ENCODE peak calls at places on chromosomes 6 and 20, in ten cellular contexts. Z is left cardiac atrium, K is neural crest cell, J is aorta, S is stromal cell of bone marrow, D is AG08395, U is dermis blood vessel endothelial cell, Q is epithelial cell of esophagus, F is IMR-90, G is iPS-NIHi11. W is an unnamed sample.

GRCh38 chr6:33375143-33375649 is 16.4 kb upstream of the KIFC1 start:
- DNase-seq in K (no peak), Q (peak; percentile 82), G (no peak), Z (peak; percentile 83), S (peak; percentile 91), J (no peak), F (peak; percentile 84), D (peak; percentile 38), U (peak; percentile 42), W (peak; percentile 38)

GRCh38 chr6:143400258-143401059 is 50.0 kb downstream of the ADAT2 start:
- DNase-seq in F (no peak), S (no peak), Q (peak; percentile 46), K (no peak), D (no peak), Z (peak; percentile 45), G (no peak), J (no peak), U (peak; percentile 13), W (peak; percentile 65)

GRCh38 chr6:75205776-75206334 is at the start of gene COL12A1:
- DNase-seq in S (peak; percentile 94), D (peak; percentile 96), F (peak; percentile 100), J (peak; percentile 99), Z (peak; percentile 92), K (peak; percentile 56), Q (peak; percentile 99), G (peak; percentile 80), U (peak; percentile 64), W (no peak)

GRCh38 chr20:60921021-60921622 is 330.9 kb upstream of the CDH4 start:
- DNase-seq in G (no peak), J (no peak), Q (no peak), Z (peak; percentile 47), S (no peak), F (peak; percentile 8), K (peak; percentile 65), U (peak; percentile 1), D (peak; percentile 8), W (no peak)

GRCh38 chr6:11097476-11097875 is 3.8 kb downstream of the SMIM13 start:
- DNase-seq in D (no peak), Q (no peak), G (no peak), S (no peak), Z (no peak), K (no peak), J (no peak), F (no peak), U (no peak), W (no peak)

GRCh38 chr6:24520929-24521546 is 26.3 kb downstream of the ALDH5A1 start:
- DNase-seq in F (peak; percentile 19), Q (peak; percentile 51), S (peak; percentile 18), K (peak; percentile 40), J (peak; percentile 84), D (peak; percentile 65), Z (peak; percentile 54), G (peak; percentile 75), U (peak; percentile 53), W (peak; percentile 61)

GRCh38 chr20:24918579-24919566 is 30.2 kb upstream of the CST7 start:
- DNase-seq in G (no peak), D (no peak), U (no peak), S (no peak), K (no peak), Q (no peak), J (no peak), F (no peak), Z (no peak), W (no peak)

GRCh38 chr6:25411316-25411961 is 132.3 kb downstream of the CARMIL1 start:
- DNase-seq in F (no peak), G (no peak), J (no peak), D (no peak), Z (no peak), S (no peak), U (no peak), Q (no peak), K (no peak), W (no peak)

GRCh38 chr6:8831366-8832152 is 396.2 kb upstream of the SLC35B3 start:
- DNase-seq in Q (no peak), F (no peak), G (no peak), D (no peak), Z (no peak), S (no peak), U (no peak), J (no peak), K (no peak), W (no peak)

GRCh38 chr20:63071541-63072181 is 64.9 kb upstream of the BHLHE23 start:
- DNase-seq in Z (peak; percentile 17), Q (peak; percentile 54), G (peak; percentile 84), F (peak; percentile 81), U (peak; percentile 23), J (peak; percentile 59), K (peak; percentile 37), D (peak; percentile 81), S (peak; percentile 26), W (no peak)

GRCh38 chr6:139337830-139338229 is 36.6 kb downstream of the CITED2 start:
- DNase-seq in F (no peak), G (no peak), D (no peak), Z (peak; percentile 38), J (no peak), S (no peak), K (no peak), Q (no peak), U (no peak), W (peak; percentile 56)

GRCh38 chr6:21067521-21067920 is 526.0 kb upstream of the SOX4 start:
- DNase-seq in D (no peak), Q (no peak), Z (no peak), S (no peak), K (no peak), F (no peak), G (no peak), U (peak; percentile 83), J (no peak), W (no peak)

GRCh38 chr6:29661071-29661470 is 4.2 kb downstream of the MOG start:
- DNase-seq in Q (no peak), K (no peak), D (no peak), S (no peak), U (no peak), Z (no peak), J (no peak), F (no peak), G (peak; percentile 27), W (no peak)